ENCODE peak calls at places on chromosomes 1 and 21, in ten cellular contexts. Y is IMR-90, A is HepG2, H is upper lobe of left lung, X is heart left ventricle, Z is right lobe of liver, K is GM12878, F is body of pancreas, L is HCT116, D is K562. O is an unnamed sample. For H3K27me3, the result is how much of the 10 kb centered on the place peaks cover.

GRCh38 chr1:32864375-32865019 is 6.2 kb downstream of the FNDC5 start:
- ATAC-seq in D (no peak), F (no peak), Y (no peak), H (no peak), L (no peak), K (no peak), A (no peak), Z (peak), X (peak), O (no peak)

GRCh38 chr1:67987046-67987799 is 63.2 kb downstream of the DIRAS3 start:
- ATAC-seq in H (peak), X (no peak), L (no peak), A (no peak), Z (peak), Y (peak), F (peak), D (no peak), K (no peak), O (no peak)

GRCh38 chr1:38046333-38046883 is at the start of gene POU3F1:
- ATAC-seq in K (no peak), Z (no peak), X (no peak), A (no peak), F (peak), D (no peak), H (no peak), L (no peak), Y (peak), O (peak)

GRCh38 chr1:119091618-119092017 is 48.8 kb downstream of the WARS2 start:
- ATAC-seq in Z (no peak), K (no peak), H (no peak), A (no peak), D (no peak), F (no peak), Y (no peak), L (no peak), X (no peak), O (no peak)

GRCh38 chr1:201191723-201192477 is 1.3 kb downstream of the IGFN1 start:
- ATAC-seq in A (no peak), K (no peak), Z (no peak), D (peak), L (peak), F (no peak), X (no peak), Y (peak), H (no peak), O (no peak)

GRCh38 chr1:36349241-36349671 is 25.8 kb upstream of the EVA1B start:
- ATAC-seq in H (peak), L (no peak), K (peak), X (peak), A (no peak), D (no peak), Y (no peak), Z (no peak), F (no peak), O (no peak)

GRCh38 chr1:9603766-9604753 is 15.3 kb downstream of the TMEM201 start:
- ATAC-seq in A (no peak), H (no peak), Y (peak), L (no peak), F (no peak), D (no peak), K (no peak), Z (no peak), X (no peak), O (no peak)

GRCh38 chr1:201493757-201494617 is 12.9 kb downstream of the CSRP1 start:
- ATAC-seq in L (no peak), H (no peak), Z (peak), F (peak), D (no peak), A (peak), Y (peak), K (no peak), X (peak), O (no peak)

GRCh38 chr1:234321211-234321610 is 52.0 kb upstream of the COA6 start:
- ATAC-seq in A (no peak), K (no peak), H (no peak), L (no peak), F (no peak), Y (no peak), D (no peak), X (no peak), Z (no peak), O (no peak)

GRCh38 chr1:115182012-115182715 is 92.9 kb upstream of the TSPAN2 start:
- ATAC-seq in L (no peak), X (no peak), Y (no peak), D (no peak), Z (no peak), A (no peak), F (no peak), K (no peak), H (no peak), O (no peak)

GRCh38 chr1:10613861-10614260 is 139.1 kb downstream of the PEX14 start:
- ATAC-seq in H (no peak), D (no peak), F (no peak), X (no peak), A (no peak), Z (no peak), K (no peak), Y (no peak), L (no peak), O (no peak)

GRCh38 chr1:94017155-94017829 is 103.7 kb downstream of the ABCA4 start:
- ATAC-seq in A (no peak), K (no peak), Z (no peak), X (no peak), D (no peak), Y (no peak), F (no peak), H (no peak), L (no peak), O (no peak)

GRCh38 chr1:160358073-160358472 is 8.8 kb upstream of the NHLH1 start:
- ATAC-seq in A (no peak), K (no peak), F (no peak), X (no peak), Z (no peak), H (no peak), Y (no peak), L (no peak), D (no peak), O (no peak)

GRCh38 chr1:109716570-109717090 is 4.6 kb downstream of the GSTM5 start:
- ATAC-seq in D (no peak), L (no peak), A (no peak), Z (no peak), F (no peak), X (no peak), H (peak), Y (no peak), K (no peak), O (peak)

GRCh38 chr1:229165327-229165726 is 105.6 kb upstream of the RAB4A start:
- ATAC-seq in K (peak), A (peak), Y (no peak), X (no peak), L (no peak), H (no peak), Z (peak), D (no peak), F (peak), O (no peak)

GRCh38 chr21:42102063-42102462 is 30.9 kb downstream of the UMODL1 start:
- ATAC-seq in X (no peak), D (no peak), A (no peak), K (peak), H (no peak), F (no peak), L (no peak), Z (no peak), Y (no peak), O (no peak)

GRCh38 chr1:68141801-68142440 is 90.4 kb downstream of the WLS start:
- ATAC-seq in K (no peak), A (no peak), H (no peak), Y (peak), L (no peak), X (peak), F (no peak), D (no peak), Z (no peak), O (peak)

GRCh38 chr1:8293141-8293540 is 24.8 kb upstream of the SLC45A1 start:
- ATAC-seq in D (no peak), Z (no peak), F (no peak), K (no peak), L (no peak), Y (no peak), H (peak), A (no peak), X (no peak), O (no peak)

GRCh38 chr1:203796223-203796747 is 862 bp downstream of the ZBED6 start:
- ATAC-seq in K (peak), X (peak), D (peak), Z (peak), F (no peak), Y (peak), A (peak), L (peak), H (peak), O (peak)

GRCh38 chr1:960371-961131 is at the start of gene KLHL17:
- ATAC-seq in A (peak), Y (peak), H (peak), Z (peak), F (peak), L (peak), D (peak), X (peak), K (peak), O (peak)

GRCh38 chr1:2557146-2558029 is 1.2 kb downstream of the TNFRSF14 start:
- ATAC-seq in F (no peak), H (no peak), X (no peak), Z (peak), K (peak), D (peak), L (no peak), Y (no peak), A (peak), O (no peak)

GRCh38 chr1:5738911-5739462 is 253.2 kb downstream of the NPHP4 start:
- ATAC-seq in X (no peak), Z (no peak), K (no peak), L (no peak), A (no peak), D (no peak), Y (no peak), F (no peak), H (no peak), O (no peak)

GRCh38 chr1:51290489-51290847 is 39.9 kb downstream of the TTC39A start:
- ATAC-seq in H (no peak), K (no peak), D (no peak), A (no peak), F (no peak), L (no peak), X (no peak), Z (no peak), Y (no peak), O (no peak)

GRCh38 chr1:212934050-212934449 is 16.3 kb upstream of the VASH2 start:
- ATAC-seq in L (no peak), F (no peak), H (no peak), D (no peak), Z (no peak), X (no peak), Y (no peak), K (no peak), A (no peak), O (no peak)

GRCh38 chr1:95169544-95169943 is 52.4 kb downstream of the TLCD4 start:
- ATAC-seq in K (no peak), A (peak), H (no peak), Y (no peak), D (peak), Z (peak), F (peak), L (peak), X (no peak), O (no peak)

GRCh38 chr1:27690205-27690604 is 18.2 kb upstream of the IFI6 start:
- ATAC-seq in X (no peak), L (no peak), Y (no peak), H (no peak), Z (no peak), A (no peak), D (no peak), F (no peak), K (peak), O (no peak)

GRCh38 chr1:2865571-2866414 is 64.3 kb upstream of the TTC34 start:
- ATAC-seq in A (no peak), L (no peak), X (no peak), Z (no peak), Y (no peak), K (no peak), F (no peak), D (no peak), H (no peak), O (no peak)

GRCh38 chr1:203676455-203676854 is 49.8 kb downstream of the ATP2B4 start:
- ATAC-seq in Z (no peak), X (no peak), Y (no peak), H (no peak), F (no peak), K (no peak), D (no peak), L (no peak), A (peak), O (no peak)

GRCh38 chr1:159977364-159978106 is 23.5 kb upstream of the SLAMF9 start:
- ATAC-seq in L (no peak), Z (no peak), H (no peak), D (no peak), K (no peak), F (no peak), X (no peak), Y (no peak), A (no peak), O (no peak)

GRCh38 chr1:228370439-228370940 is 36.1 kb downstream of the TRIM11 start:
- ATAC-seq in F (no peak), D (no peak), X (no peak), K (no peak), A (no peak), H (no peak), L (no peak), Z (no peak), Y (no peak), O (no peak)

GRCh38 chr1:183806650-183807049 is 1.7 kb downstream of the RGL1 start:
- ATAC-seq in K (peak), Z (no peak), X (no peak), A (no peak), L (no peak), Y (no peak), H (no peak), F (no peak), D (no peak), O (no peak)

GRCh38 chr1:183804382-183804781 is 538 bp upstream of the RGL1 start:
- ATAC-seq in X (peak), A (peak), D (no peak), H (peak), Y (no peak), F (no peak), Z (peak), L (peak), K (no peak), O (peak)

GRCh38 chr1:183807549-183808168 is 2.7 kb downstream of the RGL1 start:
- ATAC-seq in K (peak), Z (peak), X (no peak), Y (peak), L (no peak), A (no peak), F (no peak), D (no peak), H (no peak), O (no peak)

GRCh38 chr1:183806086-183806485 is 1.2 kb downstream of the RGL1 start:
- ATAC-seq in L (no peak), K (no peak), Z (no peak), X (no peak), H (no peak), Y (peak), A (no peak), F (no peak), D (no peak), O (no peak)

DNA sequence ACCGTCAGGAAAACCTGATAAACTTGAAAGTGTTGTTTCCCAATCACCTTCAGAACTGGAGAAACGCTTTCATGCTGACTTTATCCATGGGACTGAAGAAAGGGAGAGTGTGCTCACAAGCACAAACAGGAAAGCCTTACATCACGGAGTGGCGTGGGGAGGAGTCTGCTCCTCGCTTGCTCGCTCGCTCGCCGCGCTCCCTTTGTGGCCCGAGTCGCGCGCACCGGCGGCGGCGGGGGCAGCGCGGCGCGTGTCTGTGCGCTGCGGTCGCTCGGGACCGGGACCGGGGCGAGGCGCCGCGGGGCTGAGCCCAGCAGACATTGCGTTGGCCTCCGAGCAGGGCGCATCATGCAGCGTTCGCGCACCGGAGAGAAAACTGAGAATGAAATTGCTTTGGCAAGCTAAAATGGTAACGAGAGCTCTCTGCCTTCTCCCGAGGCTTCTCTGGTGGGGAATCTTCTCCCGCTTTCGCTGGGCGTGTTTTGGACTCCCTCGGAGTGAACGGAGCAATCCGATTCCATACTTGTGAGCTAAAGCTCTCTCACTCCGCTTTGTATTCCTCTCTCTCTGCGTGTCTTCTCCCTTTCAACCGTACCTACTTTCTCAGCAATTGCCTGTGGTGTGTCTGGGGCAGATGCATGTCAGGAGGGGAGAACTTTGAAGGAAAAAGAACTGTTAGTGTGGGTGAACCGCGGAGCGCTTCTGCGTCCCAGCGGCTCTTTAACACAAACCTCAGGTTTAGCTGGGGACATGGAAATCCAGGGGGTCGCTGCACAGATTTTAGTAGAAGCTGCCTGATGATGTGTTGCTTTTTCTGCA is at the start of gene RGL1:
- ATAC-seq in L (peak), H (peak), D (peak), Y (peak), X (peak), F (peak), A (peak), Z (peak), K (peak), O (peak)
- TF ChIP-seq POLR2A in L (no peak), H (no peak), D (no peak), Y (peak), X (peak), F (peak), A (no peak), Z (peak), K (peak), O (peak)

GRCh38 chr1:154808261-154808908 is 61.7 kb downstream of the KCNN3 start:
- ATAC-seq in K (no peak), F (no peak), X (peak), Z (no peak), Y (no peak), A (no peak), D (no peak), H (no peak), L (no peak), O (no peak)

GRCh38 chr1:154807048-154807591 is 63.0 kb downstream of the KCNN3 start:
- ATAC-seq in A (no peak), K (peak), F (no peak), Y (no peak), L (no peak), D (no peak), X (no peak), Z (no peak), H (no peak), O (no peak)

GRCh38 chr1:154808909-154809262 is 61.2 kb downstream of the KCNN3 start:
- ATAC-seq in H (no peak), A (peak), X (peak), F (no peak), Z (no peak), D (peak), K (peak), L (no peak), Y (no peak), O (peak)

GRCh38 chr1:154803203-154803920 is 66.7 kb downstream of the KCNN3 start:
- ATAC-seq in Y (no peak), K (no peak), F (no peak), L (no peak), H (no peak), Z (no peak), D (no peak), X (no peak), A (no peak), O (no peak)

GRCh38 chr1:154806333-154806732 is 63.7 kb downstream of the KCNN3 start:
- ATAC-seq in H (no peak), D (no peak), Z (no peak), L (no peak), X (no peak), F (no peak), Y (no peak), A (no peak), K (no peak), O (no peak)
- H3K27me3 ChIP-seq in H (under half), D (half or more), Z (under half), L (under half), X (under half), F (under half), Y (half or more), A (half or more), K (under half), O (under half)

GRCh38 chr1:162632743-162633326 is 571 bp downstream of the DDR2 start:
- ATAC-seq in Y (no peak), Z (no peak), D (peak), H (peak), X (peak), K (peak), F (no peak), L (no peak), A (no peak), O (peak)
- TF ChIP-seq POLR2A in Y (peak), Z (no peak), D (no peak), H (no peak), X (no peak), K (no peak), F (no peak), L (no peak), A (no peak), O (no peak)

GRCh38 chr1:14371806-14372497 is 226.5 kb upstream of the KAZN start:
- ATAC-seq in Y (peak), L (no peak), H (no peak), X (no peak), D (no peak), F (no peak), Z (no peak), A (no peak), K (no peak), O (no peak)
- H3K27me3 ChIP-seq in Y (under half), L (under half), H (under half), X (under half), D (under half), F (under half), Z (under half), A (under half), K (under half), O (under half)

GRCh38 chr1:207362962-207363858 is 41.7 kb downstream of the CD55 start:
- ATAC-seq in L (no peak), K (no peak), Z (no peak), A (no peak), Y (peak), D (peak), F (no peak), H (peak), X (no peak), O (no peak)
- TF ChIP-seq POLR2A in L (no peak), K (no peak), Z (no peak), A (no peak), Y (no peak), D (no peak), F (no peak), H (no peak), X (no peak), O (no peak)

O was measured in gastroesophageal sphincter.